ENCODE peak calls at places on chromosome 18, in six cellular contexts. O is endothelial cell of umbilical vein, N is WTC11, G is H1, U is K562, A is HepG2. Y is an unnamed sample.

GRCh38 chr18:49811151-49811938 is 2.0 kb downstream of the ACAA2 start:
- DNase-seq in O (no peak), N (no peak), G (no peak), U (no peak), A (no peak), Y (no peak)

GRCh38 chr18:62457830-62458229 is 65.0 kb upstream of the ZCCHC2 start:
- DNase-seq in O (no peak), N (peak), G (no peak), U (no peak), A (no peak), Y (no peak)

GRCh38 chr18:36890598-36890997 is 61.7 kb downstream of the KIAA1328 start:
- DNase-seq in O (no peak), N (no peak), G (no peak), U (no peak), A (no peak), Y (no peak)

GRCh38 chr18:34592961-34593382 is 117.1 kb upstream of the DTNA start:
- DNase-seq in O (peak), N (peak), G (peak), U (no peak), A (no peak), Y (no peak)

GRCh38 chr18:45657357-45658335 is 42.4 kb downstream of the SLC14A2 start:
- DNase-seq in O (no peak), N (no peak), G (no peak), U (no peak), A (no peak), Y (no peak)

GRCh38 chr18:3012306-3012919 is 531 bp downstream of the LPIN2 start:
- DNase-seq in O (peak), N (peak), G (peak), U (peak), A (no peak), Y (no peak)

GRCh38 chr18:21052385-21052784 is 59.2 kb downstream of the ROCK1 start:
- DNase-seq in O (no peak), N (no peak), G (no peak), U (no peak), A (no peak), Y (no peak)

GRCh38 chr18:46607926-46608325 is 49.1 kb downstream of the LOXHD1 start:
- DNase-seq in O (no peak), N (no peak), G (no peak), U (no peak), A (no peak), Y (no peak)

GRCh38 chr18:49273201-49273880 is 187.1 kb downstream of the DYM start:
- DNase-seq in O (no peak), N (no peak), G (no peak), U (no peak), A (no peak), Y (no peak)

GRCh38 chr18:63844254-63844653 is 43.3 kb upstream of the SERPINB2 start:
- DNase-seq in O (peak), N (no peak), G (no peak), U (no peak), A (no peak), Y (peak)

GRCh38 chr18:5311273-5312009 is 15.9 kb upstream of the ZBTB14 start:
- DNase-seq in O (no peak), N (no peak), G (no peak), U (no peak), A (no peak), Y (no peak)

GRCh38 chr18:45662468-45662867 is 47.2 kb downstream of the SLC14A2 start:
- DNase-seq in O (no peak), N (no peak), G (no peak), U (no peak), A (no peak), Y (no peak)

GRCh38 chr18:6929370-6930102 is 188.1 kb downstream of the LAMA1 start:
- DNase-seq in O (no peak), N (peak), G (peak), U (peak), A (no peak), Y (no peak)

GRCh38 chr18:50866765-50867164 is 12.2 kb upstream of the ME2 start:
- DNase-seq in O (peak), N (no peak), G (no peak), U (no peak), A (no peak), Y (no peak)

DNA sequence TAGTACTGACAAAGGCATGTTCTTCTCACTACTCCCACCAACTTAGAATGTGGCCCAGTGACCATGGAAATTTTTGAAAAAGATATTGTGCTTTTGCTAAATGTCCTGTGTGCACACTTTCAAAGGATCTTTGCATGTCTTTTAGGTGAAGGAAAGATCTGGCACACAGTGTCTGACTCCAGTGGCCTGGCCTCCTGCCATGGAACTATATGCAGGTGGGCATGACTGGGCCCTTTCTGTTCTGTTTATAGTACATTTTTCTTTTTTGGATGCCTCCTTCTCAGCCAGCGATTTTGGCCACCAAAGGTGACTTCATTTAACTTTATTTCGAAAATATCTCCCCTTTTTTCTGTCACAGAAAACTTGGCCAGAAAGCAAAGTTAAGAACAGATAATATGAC is 999.7 kb upstream of the PIK3C3 start:
- DNase-seq in O (no peak), N (no peak), G (no peak), U (no peak), A (no peak), Y (no peak)
- TF ChIP-seq JUN in O (no peak), N (no peak), G (no peak), U (no peak), A (no peak), Y (no peak)

GRCh38 chr18:12838178-12838634 is 45.8 kb downstream of the PTPN2 start:
- DNase-seq in O (no peak), N (no peak), G (no peak), U (no peak), A (peak), Y (peak)
- TF ChIP-seq JUN in O (no peak), N (no peak), G (no peak), U (no peak), A (no peak), Y (peak)

DNA sequence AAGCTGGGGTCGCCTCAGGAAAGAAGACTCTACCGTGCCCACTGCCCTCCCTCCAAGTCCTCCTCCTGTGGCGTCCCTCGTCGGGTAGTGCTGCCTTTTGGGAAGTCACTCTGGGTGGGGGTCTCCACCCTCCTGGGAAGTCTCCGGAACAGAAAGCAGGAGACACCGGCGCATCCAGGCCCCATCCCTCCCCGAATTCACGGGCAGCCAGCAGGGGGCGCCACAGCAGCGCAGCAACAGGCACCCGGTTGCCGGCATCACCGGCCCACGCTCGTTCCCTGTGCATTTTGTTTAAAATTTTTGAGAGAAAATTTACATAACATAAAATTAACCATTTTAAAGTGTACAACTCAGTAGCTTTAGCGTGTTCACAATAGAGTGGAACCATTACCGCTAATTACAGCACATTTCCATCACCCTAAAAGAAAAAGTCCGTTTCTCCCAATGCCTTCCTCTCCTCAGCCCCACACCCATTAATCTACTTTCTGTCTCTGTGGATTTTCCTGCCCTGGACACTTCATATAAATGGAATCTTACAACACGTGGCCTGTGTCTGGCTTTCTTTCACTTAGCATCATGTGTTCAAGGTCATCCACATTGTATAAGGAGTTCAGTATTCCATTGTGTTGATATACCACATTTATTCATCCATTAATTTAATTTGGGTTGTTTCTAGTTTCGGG is 62.3 kb downstream of the ADNP2 start:
- DNase-seq in O (peak), N (peak), G (peak), U (peak), A (no peak), Y (peak)
- TF ChIP-seq JUN in O (no peak), N (no peak), G (no peak), U (no peak), A (no peak), Y (no peak)

GRCh38 chr18:32730620-32731021 is 42.2 kb downstream of the KLHL14 start:
- DNase-seq in O (peak), N (no peak), G (no peak), U (no peak), A (no peak), Y (no peak)
- TF ChIP-seq JUN in O (no peak), N (no peak), G (no peak), U (no peak), A (no peak), Y (no peak)

DNA sequence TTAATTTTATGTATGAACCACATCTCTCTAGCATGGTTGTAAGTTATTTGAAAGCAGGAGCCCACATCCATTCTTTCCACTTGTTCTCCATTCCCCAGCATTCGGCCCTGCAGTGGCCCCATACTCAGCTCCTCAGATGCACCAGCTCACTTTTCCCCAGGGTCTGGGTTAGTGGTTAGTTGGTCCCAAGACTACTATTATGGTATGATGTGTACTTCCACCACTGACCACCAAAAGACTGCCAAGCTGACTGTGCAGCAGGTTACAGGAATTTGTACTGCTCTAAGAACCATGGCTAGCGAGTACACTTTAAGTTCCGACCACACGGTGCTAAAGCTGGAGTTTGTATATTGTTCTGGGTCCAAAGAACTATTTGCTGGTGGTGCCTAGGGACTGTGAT is 413.6 kb upstream of the TCF4 start:
- DNase-seq in O (no peak), N (no peak), G (no peak), U (no peak), A (no peak), Y (peak)
- TF ChIP-seq JUN in O (no peak), N (no peak), G (no peak), U (no peak), A (no peak), Y (no peak)

DNA sequence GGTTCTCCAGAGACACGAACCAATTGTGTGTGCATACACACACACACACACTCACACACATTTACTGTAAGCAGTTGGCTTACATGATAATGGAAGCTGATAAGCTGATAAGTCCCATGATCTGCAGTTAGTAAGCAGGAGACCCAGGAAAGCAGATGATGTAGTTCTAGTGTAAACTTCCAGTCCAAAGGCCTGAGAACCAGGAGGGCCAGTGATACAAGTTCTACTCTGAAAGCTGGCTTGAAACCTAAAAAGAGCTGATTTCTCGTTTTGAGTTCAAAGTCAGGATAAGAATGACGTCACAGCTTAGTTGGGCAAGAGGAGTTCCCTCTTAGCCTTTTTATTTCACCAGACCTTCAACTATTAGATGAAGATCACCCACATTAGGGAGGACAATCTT is 558.8 kb upstream of the PIK3C3 start:
- DNase-seq in O (no peak), N (no peak), G (no peak), U (no peak), A (no peak), Y (no peak)
- TF ChIP-seq JUN in O (no peak), N (no peak), G (no peak), U (no peak), A (no peak), Y (no peak)

GRCh38 chr18:22846088-22846683 is 86.9 kb upstream of the RBBP8 start:
- DNase-seq in O (peak), N (no peak), G (no peak), U (peak), A (peak), Y (peak)
- TF ChIP-seq JUN in O (no peak), N (no peak), G (no peak), U (no peak), A (no peak), Y (no peak)

GRCh38 chr18:23291456-23292205 is 156.3 kb downstream of the CABLES1 start:
- DNase-seq in O (no peak), N (no peak), G (no peak), U (no peak), A (no peak), Y (no peak)
- TF ChIP-seq JUN in O (no peak), N (no peak), G (no peak), U (no peak), A (no peak), Y (no peak)